ENCODE peak calls at places on chromosomes 13 and 19, in six cellular contexts. M is mammary epithelial cell, N is fibroblast of lung, R is ascending aorta, Q is nephron progenitor cell, P is osteocyte. I is an unnamed sample.

GRCh38 chr13:98595134-98595533 is 18.2 kb upstream of the STK24 start:
- DNase-seq in M (no peak), R (no peak), P (no peak), N (no peak), Q (no peak), I (no peak)

GRCh38 chr19:55700813-55701212 is 25.8 kb downstream of the EPN1 start:
- DNase-seq in R (no peak), Q (no peak), M (no peak), P (no peak), N (no peak), I (no peak)

GRCh38 chr13:65606622-65607021 is 1623.5 kb downstream of the PCDH9 start:
- DNase-seq in M (no peak), R (no peak), P (no peak), N (peak), Q (no peak), I (no peak)

GRCh38 chr13:92054389-92054788 is 656.0 kb downstream of the GPC5 start:
- DNase-seq in P (no peak), R (no peak), M (no peak), N (no peak), Q (no peak), I (no peak)

GRCh38 chr19:39131255-39131755 is 5.7 kb downstream of the PAK4 start:
- DNase-seq in M (no peak), P (no peak), R (no peak), N (no peak), Q (no peak), I (no peak)

GRCh38 chr13:22175211-22175610 is 504.3 kb downstream of the FGF9 start:
- DNase-seq in Q (no peak), P (no peak), M (no peak), R (no peak), N (no peak), I (no peak)

GRCh38 chr19:47035127-47035494 is 13.3 kb downstream of the TMEM160 start:
- DNase-seq in M (no peak), N (no peak), P (no peak), R (no peak), Q (peak), I (no peak)

GRCh38 chr19:49894011-49894664 is 2.5 kb downstream of the IL4I1 start:
- DNase-seq in N (no peak), P (no peak), R (no peak), Q (no peak), M (no peak), I (no peak)

GRCh38 chr19:29480507-29480906 is 45.3 kb upstream of the VSTM2B start:
- DNase-seq in P (peak), M (no peak), N (no peak), R (no peak), Q (no peak), I (no peak)

GRCh38 chr13:110772091-110772984 is 58.8 kb downstream of the ING1 start:
- DNase-seq in Q (no peak), M (no peak), N (no peak), R (no peak), P (no peak), I (no peak)

GRCh38 chr19:39413269-39413902 is 917 bp downstream of the PLEKHG2 start:
- DNase-seq in N (peak), Q (peak), R (peak), P (no peak), M (no peak), I (peak)

GRCh38 chr19:42038675-42039074 is 31.3 kb downstream of the GRIK5 start:
- DNase-seq in R (no peak), Q (no peak), N (no peak), M (no peak), P (no peak), I (no peak)

GRCh38 chr19:6802336-6803035 is 30.0 kb downstream of the VAV1 start:
- DNase-seq in R (peak), P (no peak), N (no peak), Q (no peak), M (no peak), I (no peak)

GRCh38 chr13:109383683-109384082 is 402.7 kb downstream of the IRS2 start:
- DNase-seq in Q (no peak), P (no peak), M (peak), R (no peak), N (peak), I (no peak)

GRCh38 chr19:41801682-41802317 is 5.4 kb downstream of the CEACAM3 start:
- DNase-seq in P (no peak), N (no peak), R (peak), M (no peak), Q (no peak), I (no peak)

GRCh38 chr13:40406405-40407138 is 259.9 kb downstream of the FOXO1 start:
- DNase-seq in N (peak), M (peak), Q (no peak), P (no peak), R (no peak), I (no peak)

GRCh38 chr13:95676100-95676774 is 702 bp upstream of the DNAJC3 start:
- DNase-seq in N (peak), P (no peak), Q (no peak), R (no peak), M (peak), I (peak)

GRCh38 chr19:44718441-44719261 is 19.7 kb downstream of the CEACAM16 start:
- DNase-seq in M (no peak), Q (peak), N (peak), P (no peak), R (peak), I (no peak)

GRCh38 chr13:106296723-106297122 is 238.7 kb downstream of the EFNB2 start:
- DNase-seq in Q (no peak), R (no peak), N (peak), M (no peak), P (no peak), I (no peak)

GRCh38 chr13:27658569-27658968 is 36.9 kb downstream of the POLR1D start:
- DNase-seq in P (no peak), M (no peak), N (peak), R (no peak), Q (no peak), I (no peak)

GRCh38 chr13:53045110-53045509 is 16.5 kb downstream of the OLFM4 start:
- DNase-seq in P (no peak), N (peak), Q (no peak), R (no peak), M (no peak), I (no peak)

GRCh38 chr13:110617326-110618072 is 2.2 kb downstream of the NAXD start:
- DNase-seq in Q (no peak), M (peak), P (no peak), N (peak), R (no peak), I (no peak)

GRCh38 chr13:98650376-98651107 is 73.6 kb upstream of the STK24 start:
- DNase-seq in M (no peak), Q (no peak), P (no peak), N (no peak), R (no peak), I (no peak)

GRCh38 chr13:49627831-49628652 is at the start of gene ARL11:
- DNase-seq in N (no peak), P (no peak), M (no peak), R (peak), Q (peak), I (no peak)

GRCh38 chr13:27481766-27482165 is 31.4 kb upstream of the MTIF3 start:
- DNase-seq in Q (peak), N (peak), P (no peak), R (peak), M (peak), I (peak)

GRCh38 chr19:5108123-5108613 is 139.3 kb downstream of the KDM4B start:
- DNase-seq in Q (no peak), N (no peak), P (no peak), R (no peak), M (no peak), I (no peak)

GRCh38 chr19:18906605-18907519 is 10.9 kb upstream of the CERS1 start:
- DNase-seq in M (no peak), Q (no peak), R (no peak), P (peak), N (no peak), I (no peak)

GRCh38 chr13:93767917-93768422 is 541.4 kb downstream of the GPC6 start:
- DNase-seq in P (no peak), M (no peak), N (no peak), Q (no peak), R (no peak), I (no peak)

GRCh38 chr13:57063007-57063406 is 77.7 kb upstream of the PRR20A start:
- DNase-seq in Q (peak), N (no peak), R (no peak), P (no peak), M (no peak), I (no peak)

GRCh38 chr13:40996433-40997095 is 22.6 kb downstream of the ELF1 start:
- DNase-seq in P (no peak), Q (no peak), R (no peak), M (no peak), N (no peak), I (no peak)

GRCh38 chr13:89287381-89287780 is 1616.2 kb downstream of the SLITRK5 start:
- DNase-seq in M (no peak), Q (no peak), R (no peak), P (no peak), N (no peak), I (no peak)

GRCh38 chr19:11505032-11505503 is 571 bp downstream of the ZNF653 start:
- DNase-seq in N (peak), Q (peak), R (peak), M (peak), P (peak), I (peak)

GRCh38 chr19:56595548-56595899 is 422 bp downstream of the ZNF71 start:
- DNase-seq in N (no peak), R (no peak), M (no peak), Q (no peak), P (no peak), I (no peak)

GRCh38 chr13:109412232-109412935 is 374.0 kb downstream of the IRS2 start:
- DNase-seq in P (no peak), Q (peak), M (no peak), R (no peak), N (peak), I (peak)

GRCh38 chr13:53060840-53061485 is 32.4 kb downstream of the OLFM4 start:
- DNase-seq in R (no peak), M (no peak), Q (no peak), P (no peak), N (no peak), I (no peak)

GRCh38 chr19:51327066-51327985 is 14.6 kb downstream of the VSIG10L start:
- DNase-seq in Q (peak), M (peak), P (no peak), N (peak), R (no peak), I (no peak)
- TF ChIP-seq CTCF in Q (no peak), M (no peak), P (no peak), N (no peak), R (no peak), I (no peak)

DNA sequence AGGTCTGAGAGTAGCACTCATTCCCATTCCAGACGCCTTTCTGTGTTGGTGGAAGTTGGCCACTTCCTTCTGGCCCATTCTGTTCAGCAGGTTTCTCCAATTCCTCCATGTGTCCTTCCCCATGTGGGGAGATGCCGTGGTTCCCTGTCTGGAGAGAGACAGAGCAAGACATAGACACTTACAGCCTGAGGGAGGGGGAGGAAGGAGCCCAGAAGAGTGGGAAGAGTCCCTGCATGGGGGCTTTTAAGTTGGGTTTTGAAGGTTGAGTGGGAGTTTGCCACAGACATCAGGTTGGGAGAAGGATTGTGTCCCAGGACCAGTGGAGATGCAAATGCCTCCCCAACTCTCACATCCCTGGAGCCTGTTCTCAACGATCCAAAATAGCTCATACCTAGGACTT is 48.1 kb downstream of the CELF5 start:
- DNase-seq in Q (no peak), P (no peak), R (no peak), M (no peak), N (no peak), I (no peak)
- TF ChIP-seq CTCF in Q (no peak), P (no peak), R (no peak), M (no peak), N (no peak), I (no peak)

GRCh38 chr19:37332839-37333238 is 38.1 kb upstream of the ZNF527 start:
- DNase-seq in R (no peak), P (no peak), Q (no peak), M (no peak), N (no peak), I (no peak)

GRCh38 chr19:37333457-37333856 is 37.4 kb upstream of the ZNF527 start:
- DNase-seq in N (no peak), M (peak), Q (no peak), R (no peak), P (no peak), I (no peak)

GRCh38 chr19:37334179-37335071 is 36.5 kb upstream of the ZNF527 start:
- DNase-seq in Q (peak), N (peak), R (peak), M (peak), P (peak), I (peak)

DNA sequence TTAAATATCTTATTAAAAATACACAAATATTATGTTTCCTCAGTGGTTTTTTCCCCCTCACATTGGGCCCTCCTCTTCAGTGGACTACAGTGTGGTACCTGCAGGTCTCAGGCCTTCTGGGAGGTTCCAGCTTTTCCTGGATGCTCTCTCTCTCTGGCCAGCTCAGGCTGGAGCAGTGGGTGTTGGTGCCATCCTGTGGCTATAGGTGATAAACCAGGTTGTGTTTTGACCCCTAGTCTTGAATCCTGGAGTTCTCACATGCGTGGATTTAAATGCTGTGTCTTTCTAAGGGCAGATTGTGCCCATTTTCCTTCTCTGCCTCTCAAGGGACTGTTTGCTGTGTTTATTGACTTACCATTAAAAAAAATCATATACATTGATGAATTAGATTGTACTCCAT is 41.2 kb upstream of the ZNF527 start:
- DNase-seq in N (no peak), M (no peak), R (no peak), Q (no peak), P (no peak), I (no peak)
- TF ChIP-seq CTCF in N (no peak), M (peak), R (no peak), Q (no peak), P (peak), I (peak)

GRCh38 chr13:77002590-77003190 is 10.8 kb downstream of the CLN5 start:
- DNase-seq in P (no peak), N (peak), Q (no peak), R (no peak), M (peak), I (no peak)
- TF ChIP-seq CTCF in P (peak), N (peak), Q (peak), R (peak), M (peak), I (peak)

DNA sequence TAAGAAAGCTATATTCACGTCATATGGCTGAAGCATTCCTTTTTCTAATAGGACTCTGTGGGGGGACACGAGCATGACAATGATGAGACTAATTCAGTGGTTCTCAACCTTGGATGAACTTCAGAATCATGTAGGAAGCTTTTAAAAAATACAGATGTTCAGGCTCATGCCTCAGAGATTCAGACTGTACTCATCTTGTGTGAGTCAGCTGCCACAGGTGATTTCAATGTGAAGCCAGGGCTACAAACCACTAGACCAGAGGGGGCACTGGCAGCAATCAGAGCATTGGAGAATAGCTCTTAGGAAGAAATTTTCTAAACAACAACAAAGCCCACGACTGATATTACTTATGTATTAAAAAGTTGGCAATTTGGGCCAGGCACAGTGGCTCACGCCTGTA is 91.7 kb downstream of the SERP2 start:
- DNase-seq in Q (no peak), R (no peak), N (no peak), M (peak), P (no peak), I (no peak)
- TF ChIP-seq CTCF in Q (no peak), R (no peak), N (no peak), M (no peak), P (no peak), I (no peak)

GRCh38 chr19:3625996-3626472 is 556 bp downstream of the CACTIN start:
- DNase-seq in M (no peak), N (no peak), R (no peak), Q (no peak), P (no peak), I (no peak)

GRCh38 chr19:3622224-3622623 is 4.4 kb downstream of the CACTIN start:
- DNase-seq in R (no peak), M (no peak), N (no peak), P (no peak), Q (no peak), I (no peak)

GRCh38 chr19:3627351-3627723 is 747 bp upstream of the CACTIN start:
- DNase-seq in Q (no peak), P (no peak), R (no peak), N (no peak), M (no peak), I (no peak)

GRCh38 chr19:3623716-3624115 is 2.9 kb downstream of the CACTIN start:
- DNase-seq in P (no peak), N (no peak), Q (no peak), M (no peak), R (no peak), I (no peak)

DNA sequence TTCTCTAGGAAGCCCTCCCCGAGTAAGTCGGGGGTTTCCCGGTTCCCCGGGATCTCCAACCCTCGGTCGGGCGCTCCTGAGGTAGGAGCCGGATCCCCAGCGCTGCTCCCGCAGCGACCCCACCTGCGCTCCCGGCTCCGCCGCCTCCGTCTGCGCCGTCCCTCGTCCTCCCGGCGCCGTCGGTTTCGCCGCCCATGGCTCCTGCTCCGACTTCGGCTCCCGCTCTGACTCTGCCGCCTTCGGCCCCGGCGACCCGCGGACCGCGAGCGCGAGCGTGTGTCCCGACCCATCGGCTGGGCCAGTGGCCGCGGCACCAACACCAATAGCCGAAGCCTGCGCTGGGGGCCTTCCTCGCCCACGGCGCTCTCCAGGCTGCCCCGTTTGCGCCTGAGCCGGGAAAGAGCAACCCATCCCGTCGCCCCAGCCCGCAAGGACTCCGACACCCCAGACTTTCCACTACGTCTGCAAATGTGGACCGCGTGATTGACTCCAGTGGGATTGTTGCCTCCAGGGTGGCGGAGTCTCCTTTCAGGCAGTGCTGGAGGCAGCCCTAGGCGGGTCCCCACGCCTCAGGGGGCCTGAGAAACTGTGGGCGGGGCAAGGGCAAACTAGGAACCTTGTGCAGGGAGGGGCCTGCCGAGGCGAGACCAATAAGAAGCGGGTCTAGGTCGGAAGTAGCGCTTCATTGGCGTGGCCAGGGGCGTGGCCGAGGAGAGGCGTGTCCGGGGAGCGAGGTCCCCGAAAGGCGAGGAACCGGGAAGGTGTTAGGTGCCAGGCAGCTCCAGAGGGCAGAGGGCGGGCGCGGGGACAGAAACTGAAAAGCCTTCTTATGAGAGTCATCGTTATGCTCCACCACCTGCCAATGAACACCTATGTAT is at the start of gene CACTIN:
- DNase-seq in N (peak), P (peak), Q (peak), M (peak), R (peak), I (peak)
- TF ChIP-seq CTCF in N (no peak), P (no peak), Q (no peak), M (no peak), R (no peak), I (no peak)

DNA sequence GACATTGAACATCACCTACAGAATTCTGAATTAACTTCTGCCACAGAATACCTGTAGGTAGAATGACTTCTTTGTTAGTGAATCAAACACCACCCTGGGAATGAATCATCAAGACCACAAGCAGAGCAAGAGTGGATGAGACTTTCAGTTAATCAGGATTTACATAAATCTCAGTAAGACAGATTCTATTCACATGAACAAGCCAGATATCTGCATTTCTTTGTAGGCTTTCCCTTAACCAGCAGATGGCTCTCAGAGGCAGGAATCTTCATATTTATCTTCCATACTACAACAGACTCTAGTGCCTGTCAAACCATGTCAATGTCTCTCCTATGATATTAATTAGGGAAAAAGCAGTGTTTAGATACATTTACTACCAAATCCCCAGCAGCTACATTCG is 412.1 kb downstream of the KLF12 start:
- DNase-seq in N (peak), Q (no peak), R (no peak), M (peak), P (no peak), I (no peak)
- TF ChIP-seq CTCF in N (no peak), Q (no peak), R (no peak), M (peak), P (peak), I (peak)